ENCODE peak calls at places on chromosome 6, in eight cellular contexts. One of them, this sample, is unnamed.

GRCh38 chr6:134240664-134241431 is 77.1 kb downstream of the SGK1 start:
- DNase-seq in ovary: no peak
- DNase-seq in suprapubic skin: peak
- DNase-seq in tibial nerve: peak
- DNase-seq in SK-N-SH: no peak
- DNase-seq in sigmoid colon: peak
- DNase-seq in transverse colon: peak
- DNase-seq in A549: no peak
- DNase-seq in this sample: no peak

GRCh38 chr6:626236-626635 is 30.7 kb downstream of the HUS1B start:
- DNase-seq in SK-N-SH: no peak
- DNase-seq in transverse colon: no peak
- DNase-seq in ovary: no peak
- DNase-seq in suprapubic skin: no peak
- DNase-seq in tibial nerve: no peak
- DNase-seq in A549: no peak
- DNase-seq in sigmoid colon: no peak
- DNase-seq in this sample: no peak

GRCh38 chr6:147999001-147999540 is 343.6 kb upstream of the SASH1 start:
- DNase-seq in tibial nerve: no peak
- DNase-seq in A549: no peak
- DNase-seq in ovary: no peak
- DNase-seq in suprapubic skin: no peak
- DNase-seq in sigmoid colon: no peak
- DNase-seq in SK-N-SH: no peak
- DNase-seq in transverse colon: no peak
- DNase-seq in this sample: no peak

GRCh38 chr6:119193707-119194106 is 115.2 kb upstream of the FAM184A start:
- DNase-seq in A549: no peak
- DNase-seq in tibial nerve: no peak
- DNase-seq in sigmoid colon: no peak
- DNase-seq in suprapubic skin: no peak
- DNase-seq in SK-N-SH: peak
- DNase-seq in transverse colon: no peak
- DNase-seq in ovary: no peak
- DNase-seq in this sample: no peak

GRCh38 chr6:43836507-43836906 is 66.5 kb downstream of the VEGFA start:
- DNase-seq in sigmoid colon: no peak
- DNase-seq in transverse colon: no peak
- DNase-seq in A549: no peak
- DNase-seq in tibial nerve: no peak
- DNase-seq in ovary: no peak
- DNase-seq in suprapubic skin: no peak
- DNase-seq in SK-N-SH: no peak
- DNase-seq in this sample: no peak

GRCh38 chr6:113450061-113450465 is 407.1 kb upstream of the MARCKS start:
- DNase-seq in ovary: no peak
- DNase-seq in transverse colon: no peak
- DNase-seq in tibial nerve: no peak
- DNase-seq in sigmoid colon: no peak
- DNase-seq in suprapubic skin: no peak
- DNase-seq in SK-N-SH: no peak
- DNase-seq in A549: no peak
- DNase-seq in this sample: no peak

GRCh38 chr6:36815962-36816735 is 23.1 kb downstream of the CPNE5 start:
- DNase-seq in tibial nerve: no peak
- DNase-seq in transverse colon: no peak
- DNase-seq in A549: no peak
- DNase-seq in suprapubic skin: no peak
- DNase-seq in SK-N-SH: no peak
- DNase-seq in ovary: no peak
- DNase-seq in sigmoid colon: no peak
- DNase-seq in this sample: no peak

GRCh38 chr6:25056130-25056529 is 120.4 kb upstream of the RIPOR2 start:
- DNase-seq in transverse colon: peak
- DNase-seq in ovary: no peak
- DNase-seq in sigmoid colon: no peak
- DNase-seq in suprapubic skin: no peak
- DNase-seq in SK-N-SH: no peak
- DNase-seq in tibial nerve: no peak
- DNase-seq in A549: no peak
- DNase-seq in this sample: peak

GRCh38 chr6:166572370-166573261 is 13.9 kb downstream of the RAMACL start:
- DNase-seq in sigmoid colon: no peak
- DNase-seq in tibial nerve: peak
- DNase-seq in suprapubic skin: no peak
- DNase-seq in transverse colon: no peak
- DNase-seq in A549: no peak
- DNase-seq in ovary: no peak
- DNase-seq in SK-N-SH: peak
- DNase-seq in this sample: peak

GRCh38 chr6:94251878-94252277 is 832.5 kb upstream of the EPHA7 start:
- DNase-seq in transverse colon: no peak
- DNase-seq in suprapubic skin: no peak
- DNase-seq in A549: no peak
- DNase-seq in sigmoid colon: no peak
- DNase-seq in SK-N-SH: no peak
- DNase-seq in ovary: no peak
- DNase-seq in tibial nerve: no peak
- DNase-seq in this sample: no peak

GRCh38 chr6:130848945-130849344 is 21.7 kb downstream of the SMLR1 start:
- DNase-seq in SK-N-SH: no peak
- DNase-seq in tibial nerve: no peak
- DNase-seq in ovary: no peak
- DNase-seq in suprapubic skin: no peak
- DNase-seq in A549: no peak
- DNase-seq in sigmoid colon: no peak
- DNase-seq in transverse colon: no peak
- DNase-seq in this sample: no peak

GRCh38 chr6:105804436-105804835 is 281.7 kb upstream of the PRDM1 start:
- DNase-seq in ovary: no peak
- DNase-seq in suprapubic skin: no peak
- DNase-seq in transverse colon: no peak
- DNase-seq in SK-N-SH: no peak
- DNase-seq in sigmoid colon: no peak
- DNase-seq in A549: no peak
- DNase-seq in tibial nerve: no peak
- DNase-seq in this sample: no peak

GRCh38 chr6:147366290-147366689 is 142.2 kb upstream of the SAMD5 start:
- DNase-seq in ovary: no peak
- DNase-seq in sigmoid colon: no peak
- DNase-seq in transverse colon: no peak
- DNase-seq in A549: no peak
- DNase-seq in tibial nerve: no peak
- DNase-seq in suprapubic skin: no peak
- DNase-seq in SK-N-SH: no peak
- DNase-seq in this sample: no peak

GRCh38 chr6:139962663-139963314 is 588.3 kb upstream of the CITED2 start:
- DNase-seq in tibial nerve: no peak
- DNase-seq in suprapubic skin: no peak
- DNase-seq in transverse colon: no peak
- DNase-seq in ovary: no peak
- DNase-seq in A549: no peak
- DNase-seq in sigmoid colon: no peak
- DNase-seq in SK-N-SH: no peak
- DNase-seq in this sample: no peak

GRCh38 chr6:19231878-19232519 is 605.2 kb upstream of the ID4 start:
- DNase-seq in transverse colon: no peak
- DNase-seq in suprapubic skin: no peak
- DNase-seq in A549: no peak
- DNase-seq in sigmoid colon: no peak
- DNase-seq in SK-N-SH: no peak
- DNase-seq in ovary: no peak
- DNase-seq in tibial nerve: no peak
- DNase-seq in this sample: peak
- TF ChIP-seq EP300 in transverse colon: no peak
- TF ChIP-seq EP300 in suprapubic skin: no peak
- TF ChIP-seq EP300 in A549: no peak
- TF ChIP-seq EP300 in sigmoid colon: no peak
- TF ChIP-seq EP300 in SK-N-SH: no peak
- TF ChIP-seq EP300 in ovary: no peak
- TF ChIP-seq EP300 in tibial nerve: no peak
- TF ChIP-seq EP300 in this sample: no peak

GRCh38 chr6:84892666-84893065 is 128.3 kb upstream of the TBX18 start:
- DNase-seq in suprapubic skin: no peak
- DNase-seq in tibial nerve: no peak
- DNase-seq in SK-N-SH: no peak
- DNase-seq in transverse colon: no peak
- DNase-seq in ovary: no peak
- DNase-seq in A549: no peak
- DNase-seq in sigmoid colon: no peak
- DNase-seq in this sample: no peak
- TF ChIP-seq EP300 in suprapubic skin: no peak
- TF ChIP-seq EP300 in tibial nerve: no peak
- TF ChIP-seq EP300 in SK-N-SH: no peak
- TF ChIP-seq EP300 in transverse colon: no peak
- TF ChIP-seq EP300 in ovary: no peak
- TF ChIP-seq EP300 in A549: no peak
- TF ChIP-seq EP300 in sigmoid colon: no peak
- TF ChIP-seq EP300 in this sample: no peak

DNA sequence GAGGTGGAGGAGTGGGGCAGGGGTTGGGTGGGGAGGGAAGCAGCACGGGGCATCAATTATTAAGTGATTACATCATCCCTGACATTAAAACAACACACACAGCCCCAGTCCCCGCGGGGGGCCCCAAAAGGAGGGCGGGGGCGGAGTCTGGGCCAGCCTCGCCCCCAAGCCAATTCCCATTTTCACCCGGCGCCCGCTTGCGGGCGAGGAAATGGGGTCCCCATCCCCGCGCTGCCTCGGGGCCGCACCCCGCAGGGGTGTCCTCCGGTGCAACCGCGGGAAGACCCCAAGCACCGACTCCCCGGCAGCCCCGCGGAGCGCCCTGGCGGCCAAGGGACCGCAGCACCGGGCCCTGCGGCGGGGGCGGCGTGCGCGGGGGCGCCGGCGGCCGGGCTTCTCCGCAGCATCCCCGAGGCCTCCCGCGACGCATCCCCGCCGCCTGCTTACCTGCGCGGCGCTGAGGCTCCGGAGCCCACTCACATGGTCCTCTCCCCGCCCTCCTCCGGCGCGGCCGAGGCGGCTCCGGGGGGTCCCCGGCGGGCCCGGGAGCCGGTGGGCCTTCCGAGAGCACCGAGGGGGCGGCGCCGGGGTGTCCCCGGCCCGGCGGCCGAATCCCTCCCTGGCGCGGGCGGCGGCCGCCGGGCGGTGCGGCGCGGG is 603 bp downstream of the FYN start:
- DNase-seq in A549: no peak
- DNase-seq in suprapubic skin: peak
- DNase-seq in SK-N-SH: peak
- DNase-seq in tibial nerve: peak
- DNase-seq in sigmoid colon: peak
- DNase-seq in transverse colon: peak
- DNase-seq in ovary: peak
- DNase-seq in this sample: peak
- TF ChIP-seq EP300 in A549: no peak
- TF ChIP-seq EP300 in suprapubic skin: no peak
- TF ChIP-seq EP300 in SK-N-SH: no peak
- TF ChIP-seq EP300 in tibial nerve: no peak
- TF ChIP-seq EP300 in sigmoid colon: no peak
- TF ChIP-seq EP300 in transverse colon: no peak
- TF ChIP-seq EP300 in ovary: no peak
- TF ChIP-seq EP300 in this sample: no peak

GRCh38 chr6:21769405-21769851 is 175.9 kb downstream of the SOX4 start:
- DNase-seq in ovary: no peak
- DNase-seq in suprapubic skin: no peak
- DNase-seq in SK-N-SH: no peak
- DNase-seq in A549: no peak
- DNase-seq in transverse colon: no peak
- DNase-seq in tibial nerve: no peak
- DNase-seq in sigmoid colon: no peak
- DNase-seq in this sample: no peak
- TF ChIP-seq EP300 in ovary: no peak
- TF ChIP-seq EP300 in suprapubic skin: no peak
- TF ChIP-seq EP300 in SK-N-SH: no peak
- TF ChIP-seq EP300 in A549: no peak
- TF ChIP-seq EP300 in transverse colon: no peak
- TF ChIP-seq EP300 in tibial nerve: no peak
- TF ChIP-seq EP300 in sigmoid colon: no peak
- TF ChIP-seq EP300 in this sample: no peak

DNA sequence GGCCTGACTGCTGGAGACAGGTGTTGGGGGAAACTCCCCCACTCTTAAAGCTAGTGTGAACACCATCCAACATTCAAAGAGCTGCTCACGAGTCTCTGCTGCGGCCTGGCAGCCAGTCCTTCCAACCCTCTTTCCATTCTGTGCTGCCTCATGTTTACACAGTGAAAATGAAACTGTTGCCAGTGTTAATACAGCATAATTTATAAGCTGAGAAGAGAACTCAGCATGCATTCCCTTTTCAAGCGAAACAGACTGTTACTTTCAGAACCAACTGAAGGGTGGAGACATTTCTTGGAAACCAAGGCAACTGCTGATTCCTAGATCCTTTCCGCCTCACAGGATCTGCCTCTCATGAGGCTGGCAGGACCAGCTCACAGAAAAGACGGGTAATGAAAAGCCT is 533.8 kb upstream of the ID4 start:
- DNase-seq in suprapubic skin: no peak
- DNase-seq in transverse colon: no peak
- DNase-seq in tibial nerve: no peak
- DNase-seq in A549: no peak
- DNase-seq in SK-N-SH: no peak
- DNase-seq in ovary: no peak
- DNase-seq in sigmoid colon: no peak
- DNase-seq in this sample: peak
- TF ChIP-seq EP300 in suprapubic skin: no peak
- TF ChIP-seq EP300 in transverse colon: no peak
- TF ChIP-seq EP300 in tibial nerve: no peak
- TF ChIP-seq EP300 in A549: no peak
- TF ChIP-seq EP300 in SK-N-SH: no peak
- TF ChIP-seq EP300 in ovary: no peak
- TF ChIP-seq EP300 in sigmoid colon: no peak
- TF ChIP-seq EP300 in this sample: no peak

GRCh38 chr6:158475344-158476302 is 84.3 kb upstream of the TMEM181 start:
- DNase-seq in sigmoid colon: no peak
- DNase-seq in tibial nerve: peak
- DNase-seq in suprapubic skin: no peak
- DNase-seq in A549: peak
- DNase-seq in ovary: no peak
- DNase-seq in transverse colon: peak
- DNase-seq in SK-N-SH: no peak
- DNase-seq in this sample: no peak
- TF ChIP-seq EP300 in sigmoid colon: no peak
- TF ChIP-seq EP300 in tibial nerve: no peak
- TF ChIP-seq EP300 in suprapubic skin: no peak
- TF ChIP-seq EP300 in A549: no peak
- TF ChIP-seq EP300 in ovary: no peak
- TF ChIP-seq EP300 in transverse colon: no peak
- TF ChIP-seq EP300 in SK-N-SH: no peak
- TF ChIP-seq EP300 in this sample: no peak

GRCh38 chr6:92026878-92027277 is 1392.5 kb downstream of the EPHA7 start:
- DNase-seq in SK-N-SH: no peak
- DNase-seq in ovary: no peak
- DNase-seq in tibial nerve: no peak
- DNase-seq in sigmoid colon: no peak
- DNase-seq in suprapubic skin: no peak
- DNase-seq in A549: no peak
- DNase-seq in transverse colon: no peak
- DNase-seq in this sample: no peak

GRCh38 chr6:92024071-92024470 is 1395.3 kb downstream of the EPHA7 start:
- DNase-seq in SK-N-SH: no peak
- DNase-seq in suprapubic skin: no peak
- DNase-seq in transverse colon: no peak
- DNase-seq in tibial nerve: no peak
- DNase-seq in A549: no peak
- DNase-seq in sigmoid colon: no peak
- DNase-seq in ovary: no peak
- DNase-seq in this sample: no peak

GRCh38 chr6:92023410-92023940 is 1395.9 kb downstream of the EPHA7 start:
- DNase-seq in suprapubic skin: no peak
- DNase-seq in SK-N-SH: peak
- DNase-seq in A549: no peak
- DNase-seq in ovary: no peak
- DNase-seq in transverse colon: no peak
- DNase-seq in sigmoid colon: no peak
- DNase-seq in tibial nerve: no peak
- DNase-seq in this sample: no peak
- TF ChIP-seq EP300 in suprapubic skin: no peak
- TF ChIP-seq EP300 in SK-N-SH: peak
- TF ChIP-seq EP300 in A549: no peak
- TF ChIP-seq EP300 in ovary: no peak
- TF ChIP-seq EP300 in transverse colon: no peak
- TF ChIP-seq EP300 in sigmoid colon: no peak
- TF ChIP-seq EP300 in tibial nerve: no peak
- TF ChIP-seq EP300 in this sample: no peak